ENCODE peak calls at places on chromosomes 5 and 9, in seven cellular contexts. D, R, Q, M, S, J and L are unnamed samples.

GRCh38 chr5:38672059-38672791 is 115.8 kb upstream of the LIFR start:
- DNase-seq in D (no peak), R (peak), Q (no peak), M (no peak), S (no peak), J (no peak), L (peak)

GRCh38 chr5:55903121-55903701 is 52.1 kb downstream of the IL31RA start:
- DNase-seq in D (no peak), R (peak), Q (peak), M (no peak), S (peak), J (no peak), L (peak)

GRCh38 chr9:131986089-131986488 is 93.6 kb downstream of the MED27 start:
- DNase-seq in D (no peak), R (no peak), Q (no peak), M (no peak), S (no peak), J (no peak), L (no peak)

GRCh38 chr5:140558542-140558941 is 1.3 kb upstream of the SRA1 start:
- DNase-seq in D (no peak), R (no peak), Q (no peak), M (no peak), S (no peak), J (no peak), L (no peak)

GRCh38 chr9:17018001-17018491 is 116.8 kb upstream of the CNTLN start:
- DNase-seq in D (no peak), R (peak), Q (peak), M (no peak), S (no peak), J (peak), L (no peak)

GRCh38 chr9:22463205-22463604 is 16.6 kb downstream of the DMRTA1 start:
- DNase-seq in D (no peak), R (no peak), Q (no peak), M (no peak), S (no peak), J (no peak), L (peak)

GRCh38 chr9:88826181-88826580 is 165.1 kb upstream of the S1PR3 start:
- DNase-seq in D (no peak), R (no peak), Q (no peak), M (no peak), S (no peak), J (no peak), L (no peak)

GRCh38 chr9:123933401-123933800 is 3.5 kb upstream of the DENND1A start:
- DNase-seq in D (no peak), R (peak), Q (no peak), M (no peak), S (no peak), J (no peak), L (peak)

GRCh38 chr9:86413966-86414880 is 60.0 kb upstream of the TUT7 start:
- DNase-seq in D (peak), R (peak), Q (no peak), M (peak), S (no peak), J (no peak), L (peak)

GRCh38 chr5:73417307-73418035 is 31.1 kb downstream of the FOXD1 start:
- DNase-seq in D (no peak), R (peak), Q (no peak), M (no peak), S (no peak), J (no peak), L (no peak)

GRCh38 chr5:1005362-1005851 is 3.2 kb upstream of the NKD2 start:
- DNase-seq in D (no peak), R (no peak), Q (peak), M (no peak), S (no peak), J (no peak), L (no peak)

GRCh38 chr9:109912726-109913460 is 132.9 kb downstream of the PALM2AKAP2 start:
- DNase-seq in D (no peak), R (no peak), Q (no peak), M (no peak), S (no peak), J (no peak), L (no peak)

GRCh38 chr5:17378346-17378984 is 119.6 kb upstream of the TAF11L2 start:
- DNase-seq in D (no peak), R (peak), Q (no peak), M (no peak), S (no peak), J (no peak), L (no peak)

GRCh38 chr5:149962040-149962439 is 1.5 kb downstream of the SLC26A2 start:
- DNase-seq in D (peak), R (peak), Q (no peak), M (peak), S (no peak), J (no peak), L (peak)

GRCh38 chr5:142296914-142297417 is 27.9 kb downstream of the SPRY4 start:
- DNase-seq in D (no peak), R (peak), Q (peak), M (no peak), S (no peak), J (no peak), L (peak)

GRCh38 chr5:83487155-83487554 is 15.6 kb downstream of the VCAN start:
- DNase-seq in D (no peak), R (no peak), Q (no peak), M (no peak), S (no peak), J (no peak), L (no peak)

GRCh38 chr5:122137702-122138101 is 8.4 kb downstream of the ZNF474 start:
- DNase-seq in D (no peak), R (no peak), Q (no peak), M (no peak), S (peak), J (no peak), L (no peak)